ENCODE peak calls at places on chromosomes 16 and 17, in four cellular contexts. One of them, this sample, is unnamed.

GRCh38 chr17:44071198-44071520 is 624 bp downstream of the G6PC3 start:
- DNase-seq in right lobe of liver: no peak
- DNase-seq in iris pigment epithelial cell: peak; percentile 85
- DNase-seq in EH: no peak
- DNase-seq in this sample: no peak

GRCh38 chr17:13337864-13338371 is 263.8 kb downstream of the HS3ST3A1 start:
- DNase-seq in EH: peak; percentile 71
- DNase-seq in iris pigment epithelial cell: peak; percentile 80
- DNase-seq in right lobe of liver: no peak
- DNase-seq in this sample: no peak

GRCh38 chr17:34781571-34782108 is 179.6 kb downstream of the CCT6B start:
- DNase-seq in iris pigment epithelial cell: no peak
- DNase-seq in right lobe of liver: no peak
- DNase-seq in EH: peak; percentile 77
- DNase-seq in this sample: no peak

GRCh38 chr16:14168146-14168545 is 97.0 kb downstream of the MRTFB start:
- DNase-seq in iris pigment epithelial cell: peak; percentile 64
- DNase-seq in right lobe of liver: no peak
- DNase-seq in EH: no peak
- DNase-seq in this sample: no peak

GRCh38 chr16:2821483-2822157 is 4.6 kb downstream of the PRSS21 start:
- DNase-seq in EH: no peak
- DNase-seq in right lobe of liver: no peak
- DNase-seq in iris pigment epithelial cell: no peak
- DNase-seq in this sample: no peak

GRCh38 chr17:82924214-82924613 is 84.4 kb upstream of the ZNF750 start:
- DNase-seq in EH: no peak
- DNase-seq in right lobe of liver: no peak
- DNase-seq in iris pigment epithelial cell: no peak
- DNase-seq in this sample: no peak

GRCh38 chr17:21278304-21279197 is 6.0 kb upstream of the MAP2K3 start:
- DNase-seq in EH: no peak
- DNase-seq in right lobe of liver: peak; percentile 37
- DNase-seq in iris pigment epithelial cell: no peak
- DNase-seq in this sample: no peak

GRCh38 chr17:80588687-80589086 is 44.0 kb downstream of the RPTOR start:
- DNase-seq in EH: no peak
- DNase-seq in right lobe of liver: no peak
- DNase-seq in iris pigment epithelial cell: peak; percentile 5
- DNase-seq in this sample: no peak

GRCh38 chr17:73906896-73907600 is 262.8 kb upstream of the SDK2 start:
- DNase-seq in EH: no peak
- DNase-seq in right lobe of liver: no peak
- DNase-seq in iris pigment epithelial cell: no peak
- DNase-seq in this sample: no peak

GRCh38 chr16:78022347-78022746 is at the start of gene CLEC3A:
- DNase-seq in iris pigment epithelial cell: peak; percentile 18
- DNase-seq in EH: no peak
- DNase-seq in right lobe of liver: no peak
- DNase-seq in this sample: no peak

GRCh38 chr17:78718575-78719209 is 63.4 kb downstream of the CYTH1 start:
- DNase-seq in right lobe of liver: no peak
- DNase-seq in iris pigment epithelial cell: no peak
- DNase-seq in EH: no peak
- DNase-seq in this sample: no peak

GRCh38 chr16:2008631-2009301 is 855 bp downstream of the ZNF598 start:
- DNase-seq in iris pigment epithelial cell: peak; percentile 70
- DNase-seq in EH: peak; percentile 38
- DNase-seq in right lobe of liver: peak; percentile 72
- DNase-seq in this sample: peak; percentile 21

GRCh38 chr16:85562102-85562786 is 50.9 kb upstream of the GSE1 start:
- DNase-seq in iris pigment epithelial cell: no peak
- DNase-seq in right lobe of liver: no peak
- DNase-seq in EH: no peak
- DNase-seq in this sample: no peak

GRCh38 chr16:51166116-51166515 is 15.0 kb upstream of the SALL1 start:
- DNase-seq in right lobe of liver: no peak
- DNase-seq in EH: peak; percentile 30
- DNase-seq in iris pigment epithelial cell: no peak
- DNase-seq in this sample: no peak

GRCh38 chr17:21352221-21352980 is 23.8 kb upstream of the KCNJ12 start:
- DNase-seq in EH: no peak
- DNase-seq in right lobe of liver: peak; percentile 10
- DNase-seq in iris pigment epithelial cell: no peak
- DNase-seq in this sample: no peak

GRCh38 chr17:28675980-28676379 is 14.0 kb downstream of the SUPT6H start:
- DNase-seq in right lobe of liver: no peak
- DNase-seq in iris pigment epithelial cell: no peak
- DNase-seq in EH: no peak
- DNase-seq in this sample: no peak

GRCh38 chr16:72247821-72248253 is 75.9 kb upstream of the PMFBP1 start:
- DNase-seq in EH: peak; percentile 48
- DNase-seq in iris pigment epithelial cell: peak; percentile 65
- DNase-seq in right lobe of liver: no peak
- DNase-seq in this sample: no peak

GRCh38 chr17:1473170-1473569 is 17.1 kb upstream of the CRK start:
- DNase-seq in EH: no peak
- DNase-seq in right lobe of liver: no peak
- DNase-seq in iris pigment epithelial cell: no peak
- DNase-seq in this sample: no peak

GRCh38 chr17:39963826-39964225 is 1.0 kb downstream of the GSDMA start:
- DNase-seq in iris pigment epithelial cell: no peak
- DNase-seq in right lobe of liver: no peak
- DNase-seq in EH: no peak
- DNase-seq in this sample: no peak

GRCh38 chr17:78441271-78441986 is 63.0 kb downstream of the PGS1 start:
- DNase-seq in right lobe of liver: no peak
- DNase-seq in iris pigment epithelial cell: no peak
- DNase-seq in EH: no peak
- DNase-seq in this sample: no peak

GRCh38 chr17:77842148-77842905 is 116.2 kb upstream of the TNRC6C start:
- DNase-seq in right lobe of liver: peak; percentile 5
- DNase-seq in iris pigment epithelial cell: peak; percentile 49
- DNase-seq in EH: peak; percentile 62
- DNase-seq in this sample: no peak

GRCh38 chr17:78281249-78281865 is 49.9 kb downstream of the TMEM235 start:
- DNase-seq in EH: no peak
- DNase-seq in iris pigment epithelial cell: no peak
- DNase-seq in right lobe of liver: no peak
- DNase-seq in this sample: no peak